ENCODE peak calls at places on chromosome 16, in four cellular contexts. E, H, Z and D are unnamed samples.

GRCh38 chr16:57694556-57695377 is at the start of gene DRC7:
- DNase-seq in E (peak; percentile 38), H (peak; percentile 93), Z (peak; percentile 79), D (no peak)

GRCh38 chr16:73396556-73396955 is 348.6 kb upstream of the ZFHX3 start:
- DNase-seq in E (no peak), H (no peak), Z (no peak), D (no peak)

GRCh38 chr16:13529193-13529982 is 390.6 kb upstream of the ERCC4 start:
- DNase-seq in E (no peak), H (no peak), Z (peak; percentile 30), D (no peak)

GRCh38 chr16:81808933-81809480 is 29.9 kb downstream of the PLCG2 start:
- DNase-seq in E (no peak), H (no peak), Z (peak; percentile 22), D (peak; percentile 90)

GRCh38 chr16:15648135-15648730 is 1.8 kb upstream of the NDE1 start:
- DNase-seq in E (no peak), H (no peak), Z (no peak), D (no peak)

GRCh38 chr16:56637814-56638750 is at the start of gene MT1A:
- DNase-seq in E (peak; percentile 74), H (peak; percentile 79), Z (peak; percentile 60), D (no peak)

GRCh38 chr16:76190059-76190458 is 87.1 kb upstream of the CNTNAP4 start:
- DNase-seq in E (no peak), H (no peak), Z (no peak), D (no peak)

GRCh38 chr16:53899471-53899870 is 195.5 kb downstream of the FTO start:
- DNase-seq in E (peak; percentile 7), H (no peak), Z (peak; percentile 13), D (no peak)

GRCh38 chr16:71883849-71884638 is at the start of gene ZNF821:
- DNase-seq in E (peak; percentile 80), H (peak; percentile 97), Z (peak; percentile 96), D (peak; percentile 68)

GRCh38 chr16:82016268-82016667 is 5.0 kb upstream of the SDR42E1 start:
- DNase-seq in E (peak; percentile 35), H (peak; percentile 70), Z (peak; percentile 25), D (peak; percentile 11)

GRCh38 chr16:88769617-88770458 is 15.2 kb downstream of the PIEZO1 start:
- DNase-seq in E (peak; percentile 59), H (peak; percentile 93), Z (peak; percentile 86), D (no peak)

GRCh38 chr16:58485184-58485887 is 14.6 kb upstream of the NDRG4 start:
- DNase-seq in E (no peak), H (no peak), Z (no peak), D (no peak)

GRCh38 chr16:66750279-66751134 is 902 bp downstream of the DYNC1LI2 start:
- DNase-seq in E (peak; percentile 37), H (no peak), Z (peak; percentile 11), D (no peak)

GRCh38 chr16:30369091-30369937 is 980 bp downstream of the TBC1D10B start:
- DNase-seq in E (peak; percentile 54), H (peak; percentile 29), Z (peak; percentile 39), D (peak; percentile 26)

GRCh38 chr16:4214215-4214621 is 27.7 kb downstream of the SRL start:
- DNase-seq in E (peak; percentile 93), H (no peak), Z (peak; percentile 76), D (no peak)

GRCh38 chr16:58299757-58300349 is 5.0 kb upstream of the PRSS54 start:
- DNase-seq in E (peak; percentile 23), H (peak; percentile 80), Z (peak; percentile 24), D (peak; percentile 59)

GRCh38 chr16:66510298-66510697 is 39.6 kb downstream of the TK2 start:
- DNase-seq in E (no peak), H (no peak), Z (no peak), D (no peak)

GRCh38 chr16:23877107-23878070 is 41.6 kb downstream of the PRKCB start:
- DNase-seq in E (no peak), H (no peak), Z (no peak), D (no peak)

GRCh38 chr16:81275795-81276194 is 37.3 kb downstream of the BCO1 start:
- DNase-seq in E (no peak), H (no peak), Z (peak; percentile 45), D (no peak)

GRCh38 chr16:28984619-28985135 is at the start of gene LAT:
- DNase-seq in E (peak; percentile 33), H (no peak), Z (no peak), D (peak; percentile 69)

GRCh38 chr16:53056528-53056881 is 1.7 kb downstream of the CHD9 start:
- DNase-seq in E (peak; percentile 80), H (no peak), Z (no peak), D (no peak)

GRCh38 chr16:46688101-46688656 is 799 bp downstream of the VPS35 start:
- DNase-seq in E (no peak), H (no peak), Z (no peak), D (no peak)

GRCh38 chr16:78936060-78936459 is 664.5 kb downstream of the MAF start:
- DNase-seq in E (no peak), H (no peak), Z (no peak), D (no peak)

GRCh38 chr16:23952128-23953041 is 116.6 kb downstream of the PRKCB start:
- DNase-seq in E (no peak), H (no peak), Z (peak; percentile 74), D (no peak)

GRCh38 chr16:57000271-57001025 is 11.1 kb downstream of the NLRC5 start:
- DNase-seq in E (peak; percentile 97), H (no peak), Z (no peak), D (no peak)

GRCh38 chr16:29141586-29142324 is 156.9 kb downstream of the LAT start:
- DNase-seq in E (no peak), H (no peak), Z (no peak), D (no peak)

GRCh38 chr16:80570106-80570478 is 29.3 kb downstream of the DYNLRB2 start:
- DNase-seq in E (no peak), H (no peak), Z (peak; percentile 19), D (no peak)

GRCh38 chr16:67718668-67719047 is 458 bp downstream of the GFOD2 start:
- DNase-seq in E (peak; percentile 36), H (peak; percentile 57), Z (no peak), D (peak; percentile 16)

GRCh38 chr16:46895399-46896313 is 11.5 kb downstream of the GPT2 start:
- DNase-seq in E (no peak), H (no peak), Z (no peak), D (no peak)

GRCh38 chr16:8655184-8655717 is 19.2 kb upstream of the ABAT start:
- DNase-seq in E (peak; percentile 48), H (peak; percentile 84), Z (peak; percentile 58), D (peak; percentile 66)

GRCh38 chr16:75682308-75682707 is 5.5 kb upstream of the CPHXL2 start:
- DNase-seq in E (no peak), H (no peak), Z (no peak), D (no peak)

GRCh38 chr16:27428035-27428785 is 26.2 kb downstream of the IL21R start:
- DNase-seq in E (no peak), H (no peak), Z (no peak), D (no peak)

GRCh38 chr16:65908568-65908967 is 457.9 kb upstream of the CDH5 start:
- DNase-seq in E (no peak), H (peak; percentile 56), Z (no peak), D (no peak)

GRCh38 chr16:50438041-50438437 is 69.3 kb upstream of the BRD7 start:
- DNase-seq in E (no peak), H (no peak), Z (no peak), D (no peak)

GRCh38 chr16:74999683-75000480 is 1.1 kb downstream of the ZNRF1 start:
- DNase-seq in E (peak; percentile 67), H (peak; percentile 80), Z (peak; percentile 70), D (no peak)

GRCh38 chr16:59950431-59950830 is 1216.3 kb upstream of the GOT2 start:
- DNase-seq in E (no peak), H (no peak), Z (no peak), D (no peak)

GRCh38 chr16:35431829-35432663 is 1972.6 kb downstream of the TP53TG3F start:
- DNase-seq in E (peak; percentile 10), H (peak; percentile 25), Z (no peak), D (peak; percentile 36)
- TF ChIP-seq EZH2phosphoT487 in E (no peak), H (no peak), Z (no peak), D (no peak)

DNA sequence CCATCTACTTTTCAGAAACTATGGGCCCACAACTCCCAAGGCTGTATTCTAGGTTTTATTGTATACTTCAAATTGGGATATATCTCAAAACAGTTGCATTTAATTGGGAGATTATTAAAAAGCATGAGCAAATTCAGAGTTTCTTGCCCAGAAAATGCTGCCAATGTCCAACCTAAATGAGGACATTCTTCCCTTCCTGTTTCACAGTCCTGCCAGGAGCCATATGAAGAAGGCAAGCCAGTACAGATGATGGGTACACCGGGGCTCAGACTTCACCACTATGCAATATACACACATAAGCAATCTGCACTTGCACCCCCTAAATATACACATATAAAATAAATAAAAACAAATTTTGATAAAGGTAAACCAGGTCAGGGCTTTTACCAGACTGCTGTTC is 34.0 kb upstream of the CBLN1 start:
- DNase-seq in E (no peak), H (no peak), Z (no peak), D (no peak)
- H3K27me3 ChIP-seq in E (no peaks in the 10 kb centered on the region), H (no peaks in the 10 kb centered on the region), Z (peaks cover 25% of the 10 kb centered on the region), D (no peaks in the 10 kb centered on the region)

GRCh38 chr16:17927015-17927414 is 409.5 kb downstream of the NPIPA8 start:
- DNase-seq in E (no peak), H (no peak), Z (no peak), D (no peak)

GRCh38 chr16:17917316-17918019 is 419.1 kb downstream of the NPIPA8 start:
- DNase-seq in E (no peak), H (no peak), Z (peak; percentile 19), D (no peak)

GRCh38 chr16:17921357-17921978 is 415.1 kb downstream of the NPIPA8 start:
- DNase-seq in E (peak; percentile 2), H (peak; percentile 73), Z (peak; percentile 11), D (peak; percentile 61)
- TF ChIP-seq EZH2phosphoT487 in E (no peak), H (no peak), Z (no peak), D (no peak)

DNA sequence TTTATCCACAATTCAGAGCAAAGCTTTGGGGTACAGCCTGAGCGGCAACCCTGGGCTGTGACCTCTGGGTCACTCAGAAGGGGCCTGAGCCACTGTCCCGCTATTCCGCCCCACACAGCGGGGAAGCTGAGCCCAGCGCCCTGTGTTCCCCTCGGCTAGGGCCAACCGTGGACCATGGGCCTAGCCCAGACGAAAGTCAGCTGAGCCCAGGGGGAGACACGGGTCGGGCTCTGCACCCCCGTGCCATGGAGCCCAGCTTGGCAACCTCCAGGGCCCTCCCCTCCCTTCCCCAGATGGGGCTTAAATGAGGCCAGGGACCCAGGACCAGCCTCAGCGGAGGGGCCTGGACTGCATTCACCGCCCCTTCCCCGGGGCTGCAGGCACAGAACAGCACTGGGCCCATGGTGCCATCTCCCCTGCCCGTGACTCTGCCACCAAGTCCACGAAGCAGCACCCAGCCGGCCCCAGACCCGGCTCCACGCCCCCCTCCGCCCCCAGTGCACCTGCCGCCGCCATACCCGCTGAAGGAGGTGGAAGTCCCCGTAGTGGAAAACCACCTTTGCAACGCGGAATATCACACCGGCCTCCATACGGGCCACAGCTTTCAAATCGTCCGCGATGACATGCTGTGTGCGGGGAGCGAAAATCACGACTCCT is 1.8 kb downstream of the TPSD1 start:
- DNase-seq in E (peak; percentile 26), H (no peak), Z (no peak), D (no peak)
- H3K27me3 ChIP-seq in E (peaks cover 21% of the 10 kb centered on the region), H (no peaks in the 10 kb centered on the region), Z (peaks cover 8% of the 10 kb centered on the region), D (peaks cover 66% of the 10 kb centered on the region)

GRCh38 chr16:3023415-3023668 is 400 bp downstream of the HCFC1R1 start:
- DNase-seq in E (peak; percentile 89), H (peak; percentile 66), Z (peak; percentile 76), D (peak; percentile 12)
- TF ChIP-seq EZH2phosphoT487 in E (no peak), H (no peak), Z (no peak), D (no peak)

GRCh38 chr16:2786826-2787151 is 571 bp downstream of the PRSS33 start:
- DNase-seq in E (no peak), H (no peak), Z (no peak), D (no peak)
- H3K27me3 ChIP-seq in E (peaks cover 61% of the 10 kb centered on the region), H (peaks cover 29% of the 10 kb centered on the region), Z (no peaks in the 10 kb centered on the region), D (peaks cover 70% of the 10 kb centered on the region)